ENCODE peak calls at places on chromosomes 6 and 20, in six cellular contexts. One of them, this sample, is unnamed.

GRCh38 chr6:46024122-46024769 is 8.6 kb upstream of the CLIC5 start:
- DNase-seq in activated naive CD4-positive, alpha-beta T cell: no peak
- DNase-seq in mesendoderm: no peak
- DNase-seq in osteoblast: no peak
- DNase-seq in amniotic stem cell: no peak
- DNase-seq in effector CD4-positive, alpha-beta T cell: no peak
- DNase-seq in this sample: no peak

GRCh38 chr6:6918216-6918983 is 189.4 kb upstream of the RREB1 start:
- DNase-seq in activated naive CD4-positive, alpha-beta T cell: no peak
- DNase-seq in mesendoderm: no peak
- DNase-seq in osteoblast: no peak
- DNase-seq in amniotic stem cell: no peak
- DNase-seq in effector CD4-positive, alpha-beta T cell: no peak
- DNase-seq in this sample: peak; percentile 84

GRCh38 chr6:75759207-75759606 is 10.2 kb downstream of the MYO6 start:
- DNase-seq in activated naive CD4-positive, alpha-beta T cell: no peak
- DNase-seq in mesendoderm: peak; percentile 3
- DNase-seq in osteoblast: no peak
- DNase-seq in amniotic stem cell: no peak
- DNase-seq in effector CD4-positive, alpha-beta T cell: no peak
- DNase-seq in this sample: peak; percentile 16

GRCh38 chr6:96900873-96901272 is 3.2 kb upstream of the NDUFAF4 start:
- DNase-seq in activated naive CD4-positive, alpha-beta T cell: no peak
- DNase-seq in mesendoderm: no peak
- DNase-seq in osteoblast: no peak
- DNase-seq in amniotic stem cell: no peak
- DNase-seq in effector CD4-positive, alpha-beta T cell: no peak
- DNase-seq in this sample: no peak

GRCh38 chr6:19368511-19368910 is 468.7 kb upstream of the ID4 start:
- DNase-seq in activated naive CD4-positive, alpha-beta T cell: no peak
- DNase-seq in mesendoderm: peak; percentile 48
- DNase-seq in osteoblast: peak; percentile 49
- DNase-seq in amniotic stem cell: no peak
- DNase-seq in effector CD4-positive, alpha-beta T cell: no peak
- DNase-seq in this sample: peak; percentile 83

GRCh38 chr20:56447227-56447626 is 21.2 kb upstream of the RTF2 start:
- DNase-seq in activated naive CD4-positive, alpha-beta T cell: no peak
- DNase-seq in mesendoderm: peak; percentile 23
- DNase-seq in osteoblast: no peak
- DNase-seq in amniotic stem cell: no peak
- DNase-seq in effector CD4-positive, alpha-beta T cell: no peak
- DNase-seq in this sample: no peak

GRCh38 chr20:43999848-44000247 is 85.2 kb downstream of the TOX2 start:
- DNase-seq in activated naive CD4-positive, alpha-beta T cell: no peak
- DNase-seq in mesendoderm: no peak
- DNase-seq in osteoblast: no peak
- DNase-seq in amniotic stem cell: no peak
- DNase-seq in effector CD4-positive, alpha-beta T cell: no peak
- DNase-seq in this sample: no peak

GRCh38 chr6:148383658-148384417 is 41.2 kb downstream of the SASH1 start:
- DNase-seq in activated naive CD4-positive, alpha-beta T cell: no peak
- DNase-seq in mesendoderm: no peak
- DNase-seq in osteoblast: no peak
- DNase-seq in amniotic stem cell: no peak
- DNase-seq in effector CD4-positive, alpha-beta T cell: no peak
- DNase-seq in this sample: no peak

GRCh38 chr6:68777956-68778355 is 142.9 kb downstream of the ADGRB3 start:
- DNase-seq in activated naive CD4-positive, alpha-beta T cell: no peak
- DNase-seq in mesendoderm: no peak
- DNase-seq in osteoblast: no peak
- DNase-seq in amniotic stem cell: no peak
- DNase-seq in effector CD4-positive, alpha-beta T cell: no peak
- DNase-seq in this sample: peak; percentile 7

GRCh38 chr6:168605964-168606363 is 165.0 kb downstream of the SMOC2 start:
- DNase-seq in activated naive CD4-positive, alpha-beta T cell: no peak
- DNase-seq in mesendoderm: no peak
- DNase-seq in osteoblast: no peak
- DNase-seq in amniotic stem cell: no peak
- DNase-seq in effector CD4-positive, alpha-beta T cell: no peak
- DNase-seq in this sample: no peak

GRCh38 chr6:1821188-1822183 is 211.8 kb downstream of the FOXC1 start:
- DNase-seq in activated naive CD4-positive, alpha-beta T cell: no peak
- DNase-seq in mesendoderm: no peak
- DNase-seq in osteoblast: no peak
- DNase-seq in amniotic stem cell: no peak
- DNase-seq in effector CD4-positive, alpha-beta T cell: no peak
- DNase-seq in this sample: peak; percentile 63

GRCh38 chr20:19786311-19786710 is 28.3 kb downstream of the RIN2 start:
- DNase-seq in activated naive CD4-positive, alpha-beta T cell: no peak
- DNase-seq in mesendoderm: peak; percentile 74
- DNase-seq in osteoblast: no peak
- DNase-seq in amniotic stem cell: no peak
- DNase-seq in effector CD4-positive, alpha-beta T cell: no peak
- DNase-seq in this sample: peak; percentile 90

GRCh38 chr6:29255530-29255929 is 46.0 kb upstream of the OR14J1 start:
- DNase-seq in activated naive CD4-positive, alpha-beta T cell: no peak
- DNase-seq in mesendoderm: no peak
- DNase-seq in osteoblast: no peak
- DNase-seq in amniotic stem cell: no peak
- DNase-seq in effector CD4-positive, alpha-beta T cell: no peak
- DNase-seq in this sample: peak; percentile 0

GRCh38 chr6:165556116-165556843 is 106.8 kb downstream of the PDE10A start:
- DNase-seq in activated naive CD4-positive, alpha-beta T cell: no peak
- DNase-seq in mesendoderm: no peak
- DNase-seq in osteoblast: no peak
- DNase-seq in amniotic stem cell: no peak
- DNase-seq in effector CD4-positive, alpha-beta T cell: no peak
- DNase-seq in this sample: no peak

GRCh38 chr6:41596096-41596685 is 42.1 kb upstream of the MDFI start:
- DNase-seq in activated naive CD4-positive, alpha-beta T cell: no peak
- DNase-seq in mesendoderm: no peak
- DNase-seq in osteoblast: peak; percentile 32
- DNase-seq in amniotic stem cell: no peak
- DNase-seq in effector CD4-positive, alpha-beta T cell: no peak
- DNase-seq in this sample: no peak